ENCODE peak calls at places on chromosomes 3 and 15, in six cellular contexts. F is psoas muscle; O is activated CD4-positive, alpha-beta T cell treated with anti-CD3 and anti-CD28 coated beads, Interleukin-2, amount 10 ng/mL, durations not matched to agents 7 days and 5 days; P is NCI-H82; N is activated effector memory CD4-positive, alpha-beta T cell treated with Interleukin-2 at 50 U/mL for 16 hours; H is cerebellum. V is an unnamed sample.

GRCh38 chr15:42156266-42156922 is at the start of gene PLA2G4F:
- DNase-seq in H (no peak), F (peak; percentile 79), O (no peak), P (no peak), N (no peak), V (no peak)

GRCh38 chr3:155007729-155008128 is 72.4 kb upstream of the MME start:
- DNase-seq in H (no peak), N (no peak), P (peak; percentile 75), F (no peak), O (no peak), V (no peak)

GRCh38 chr15:81253846-81254245 is 57.2 kb downstream of the IL16 start:
- DNase-seq in O (no peak), P (no peak), F (no peak), H (no peak), N (no peak), V (no peak)

GRCh38 chr15:42863572-42864239 is 56.9 kb downstream of the TTBK2 start:
- DNase-seq in P (no peak), F (no peak), N (no peak), O (no peak), H (no peak), V (no peak)

GRCh38 chr15:80709542-80709941 is 14.4 kb downstream of the ABHD17C start:
- DNase-seq in F (no peak), P (no peak), H (no peak), N (no peak), O (no peak), V (no peak)

GRCh38 chr3:146067048-146067447 is 93.9 kb downstream of the PLOD2 start:
- DNase-seq in O (no peak), N (no peak), H (no peak), P (no peak), F (no peak), V (no peak)

GRCh38 chr3:4685673-4686345 is 192.7 kb downstream of the ITPR1 start:
- DNase-seq in F (no peak), P (no peak), O (no peak), H (no peak), N (no peak), V (no peak)

GRCh38 chr3:141426404-141427034 is 58.2 kb downstream of the ZBTB38 start:
- DNase-seq in F (peak; percentile 81), O (no peak), P (peak; percentile 86), H (peak; percentile 84), N (no peak), V (peak; percentile 94)

GRCh38 chr15:93418566-93418965 is 329.6 kb upstream of the RGMA start:
- DNase-seq in O (no peak), N (no peak), H (no peak), F (no peak), P (peak; percentile 94), V (no peak)

GRCh38 chr3:75380276-75380771 is 283.8 kb upstream of the FRG2C start:
- DNase-seq in H (no peak), N (no peak), F (no peak), O (no peak), P (no peak), V (no peak)

GRCh38 chr3:188108703-188109412 is 45.1 kb upstream of the LPP start:
- DNase-seq in O (no peak), H (no peak), F (no peak), P (no peak), N (no peak), V (no peak)

GRCh38 chr3:120678331-120678845 is 3.7 kb downstream of the HGD start:
- DNase-seq in F (no peak), P (peak; percentile 64), O (no peak), H (peak; percentile 48), N (no peak), V (no peak)

GRCh38 chr3:115692887-115693524 is 69.7 kb downstream of the GAP43 start:
- DNase-seq in N (peak; percentile 27), P (peak; percentile 92), F (peak; percentile 66), O (peak; percentile 65), H (peak; percentile 72), V (peak; percentile 80)

GRCh38 chr3:138434276-138434874 is at the start of gene ESYT3:
- DNase-seq in F (peak; percentile 83), H (peak; percentile 74), N (peak; percentile 13), P (peak; percentile 84), O (peak; percentile 69), V (no peak)

GRCh38 chr15:44804303-44805046 is 68.1 kb downstream of the TRIM69 start:
- DNase-seq in P (no peak), N (no peak), H (no peak), F (no peak), O (no peak), V (no peak)

GRCh38 chr15:93859176-93859575 is 372.2 kb upstream of the MCTP2 start:
- DNase-seq in F (no peak), N (no peak), O (no peak), P (no peak), H (no peak), V (no peak)

GRCh38 chr3:11624161-11624560 is 19.6 kb downstream of the VGLL4 start:
- DNase-seq in F (no peak), N (no peak), O (peak; percentile 84), P (no peak), H (no peak), V (no peak)

GRCh38 chr3:40574661-40575060 is 49.9 kb downstream of the ZNF621 start:
- DNase-seq in H (peak; percentile 47), P (no peak), N (no peak), F (no peak), O (no peak), V (no peak)

GRCh38 chr15:99447497-99448371 is 118.0 kb upstream of the MEF2A start:
- DNase-seq in H (no peak), N (no peak), F (no peak), O (peak; percentile 7), P (peak; percentile 77), V (peak; percentile 61)

GRCh38 chr3:44988073-44988472 is 12.0 kb downstream of the EXOSC7 start:
- DNase-seq in F (no peak), P (no peak), N (no peak), H (no peak), O (no peak), V (no peak)

GRCh38 chr3:128878556-128879124 is 780 bp upstream of the ACAD9 start:
- DNase-seq in O (peak; percentile 32), P (peak; percentile 45), F (no peak), H (peak; percentile 20), N (no peak), V (no peak)

GRCh38 chr15:52559022-52559421 is 9.8 kb downstream of the ARPP19 start:
- DNase-seq in O (no peak), H (no peak), P (no peak), F (no peak), N (no peak), V (no peak)